ENCODE peak calls at places on chromosomes 1 and 21, in ten cellular contexts. E is astrocyte, S is left lung, T is tibial nerve, P is AG04450, J is DND-41, L is BJ, N is transverse colon, C is neuronal stem cell, U is psoas muscle. M is an unnamed sample.

GRCh38 chr1:10179408-10179685 is 31.0 kb upstream of the KIF1B start:
- DNase-seq in E (no peak), S (no peak), T (no peak), P (no peak), J (no peak), L (no peak), N (no peak), C (no peak), U (no peak), M (no peak)

GRCh38 chr1:243575070-243575469 is 275.0 kb downstream of the AKT3 start:
- DNase-seq in E (peak), S (no peak), T (no peak), P (no peak), J (no peak), L (no peak), N (no peak), C (no peak), U (no peak), M (no peak)

GRCh38 chr1:196380311-196380710 is 227.9 kb downstream of the KCNT2 start:
- DNase-seq in E (no peak), S (no peak), T (no peak), P (no peak), J (no peak), L (no peak), N (no peak), C (no peak), U (no peak), M (no peak)

GRCh38 chr1:171763764-171764163 is 17.7 kb upstream of the METTL13 start:
- DNase-seq in E (no peak), S (no peak), T (no peak), P (no peak), J (no peak), L (no peak), N (no peak), C (no peak), U (no peak), M (no peak)

GRCh38 chr1:160325252-160325651 is 17.8 kb downstream of the COPA start:
- DNase-seq in E (no peak), S (no peak), T (no peak), P (no peak), J (no peak), L (no peak), N (no peak), C (no peak), U (no peak), M (no peak)

GRCh38 chr1:189434461-189434860 is 1043.2 kb downstream of the BRINP3 start:
- DNase-seq in E (peak), S (no peak), T (no peak), P (no peak), J (no peak), L (no peak), N (no peak), C (no peak), U (no peak), M (no peak)

GRCh38 chr1:111804736-111805135 is 49.0 kb downstream of the DDX20 start:
- DNase-seq in E (no peak), S (no peak), T (no peak), P (no peak), J (no peak), L (no peak), N (no peak), C (no peak), U (no peak), M (no peak)

GRCh38 chr1:11924334-11925195 is 1.7 kb downstream of the KIAA2013 start:
- DNase-seq in E (no peak), S (no peak), T (no peak), P (no peak), J (no peak), L (no peak), N (peak), C (no peak), U (no peak), M (no peak)

GRCh38 chr1:117566556-117566955 is 39.3 kb upstream of the TENT5C start:
- DNase-seq in E (no peak), S (no peak), T (no peak), P (no peak), J (peak), L (no peak), N (no peak), C (no peak), U (no peak), M (no peak)

GRCh38 chr1:24864409-24864808 is 65.7 kb downstream of the RUNX3 start:
- DNase-seq in E (no peak), S (no peak), T (no peak), P (no peak), J (no peak), L (no peak), N (peak), C (no peak), U (no peak), M (no peak)

GRCh38 chr1:71438626-71439025 is 357.8 kb upstream of the ZRANB2 start:
- DNase-seq in E (no peak), S (no peak), T (no peak), P (no peak), J (no peak), L (no peak), N (no peak), C (no peak), U (no peak), M (no peak)

GRCh38 chr21:31446206-31446900 is 102.3 kb upstream of the TIAM1 start:
- DNase-seq in E (no peak), S (no peak), T (no peak), P (no peak), J (peak), L (no peak), N (no peak), C (no peak), U (no peak), M (peak)

GRCh38 chr1:185345913-185346717 is 29.1 kb upstream of the IVNS1ABP start:
- DNase-seq in E (no peak), S (no peak), T (no peak), P (no peak), J (no peak), L (no peak), N (no peak), C (no peak), U (no peak), M (no peak)

GRCh38 chr1:242426271-242426905 is 98.1 kb downstream of the PLD5 start:
- DNase-seq in E (no peak), S (no peak), T (no peak), P (no peak), J (no peak), L (no peak), N (no peak), C (no peak), U (no peak), M (no peak)

GRCh38 chr1:167601442-167602380 is 28.3 kb upstream of the RCSD1 start:
- DNase-seq in E (peak), S (peak), T (peak), P (no peak), J (peak), L (no peak), N (peak), C (no peak), U (peak), M (no peak)

DNA sequence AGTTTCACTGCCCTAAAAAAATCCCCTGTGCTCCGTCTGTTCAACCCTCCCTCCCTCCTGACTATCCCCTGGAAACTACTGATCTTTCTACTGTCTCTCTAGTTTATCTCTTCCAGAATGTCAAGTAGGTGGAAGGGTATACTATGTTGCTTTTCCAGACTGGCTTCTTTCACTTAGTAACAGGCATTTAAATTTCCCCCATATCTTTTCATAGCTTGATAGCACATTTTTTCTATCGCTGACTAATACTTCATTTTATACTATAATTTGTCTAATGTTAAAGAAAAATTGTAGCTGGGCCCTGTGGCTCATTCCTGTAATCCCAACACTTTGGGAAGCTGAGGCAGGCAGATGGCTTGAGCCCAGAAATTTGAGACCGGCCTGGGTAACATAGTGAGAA is 142.8 kb downstream of the DSCAM start:
- DNase-seq in E (no peak), S (no peak), T (no peak), P (no peak), J (no peak), L (no peak), N (no peak), C (no peak), U (no peak), M (no peak)
- H3K4me3 ChIP-seq in E (no peak), S (no peak), T (no peak), P (no peak), J (no peak), L (no peak), N (no peak), C (no peak), U (no peak), M (no peak)

DNA sequence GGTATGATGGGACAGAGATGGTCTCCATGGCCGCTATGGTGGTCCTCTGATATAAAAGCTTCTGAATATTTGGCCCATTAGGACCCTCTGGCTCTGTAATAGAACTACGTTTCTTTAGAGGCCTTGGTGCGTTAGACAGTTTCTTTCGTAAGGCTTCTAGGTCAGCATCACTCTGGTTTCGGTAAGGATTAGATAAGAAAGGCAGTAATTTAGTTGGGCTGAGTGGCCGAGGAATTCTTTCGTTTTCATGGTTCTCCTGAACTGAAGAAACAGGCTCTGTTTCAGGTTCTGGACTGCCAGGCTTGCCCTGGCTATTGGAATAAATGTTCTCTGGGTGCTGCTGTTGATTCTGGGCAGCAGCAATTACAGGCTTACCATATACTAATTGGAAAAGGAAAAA is 49.5 kb downstream of the TP53BP2 start:
- DNase-seq in E (no peak), S (no peak), T (no peak), P (no peak), J (no peak), L (no peak), N (no peak), C (no peak), U (no peak), M (no peak)
- H3K4me3 ChIP-seq in E (no peak), S (no peak), T (no peak), P (no peak), J (no peak), L (no peak), N (no peak), C (no peak), U (no peak), M (no peak)

GRCh38 chr1:32464716-32465540 is at the start of gene ZBTB8B:
- DNase-seq in E (peak), S (peak), T (peak), P (peak), J (no peak), L (no peak), N (peak), C (peak), U (peak), M (peak)
- H3K4me3 ChIP-seq in E (peak), S (peak), T (peak), P (peak), J (no peak), L (peak), N (peak), C (peak), U (peak), M (peak)

GRCh38 chr1:103561612-103562395 is 9.6 kb upstream of the AMY2B start:
- DNase-seq in E (no peak), S (no peak), T (no peak), P (no peak), J (no peak), L (no peak), N (no peak), C (no peak), U (no peak), M (no peak)
- H3K4me3 ChIP-seq in E (no peak), S (no peak), T (no peak), P (no peak), J (no peak), L (no peak), N (no peak), C (no peak), U (peak), M (no peak)

GRCh38 chr1:3774503-3775247 is 2.1 kb downstream of the SMIM1 start:
- DNase-seq in E (no peak), S (no peak), T (no peak), P (no peak), J (no peak), L (no peak), N (no peak), C (no peak), U (peak), M (no peak)

GRCh38 chr1:3772027-3772714 is 378 bp upstream of the SMIM1 start:
- DNase-seq in E (peak), S (peak), T (peak), P (peak), J (no peak), L (no peak), N (peak), C (peak), U (peak), M (peak)

GRCh38 chr1:3773572-3774502 is 1.3 kb downstream of the SMIM1 start:
- DNase-seq in E (no peak), S (no peak), T (no peak), P (no peak), J (no peak), L (no peak), N (no peak), C (no peak), U (no peak), M (no peak)

GRCh38 chr1:3771108-3772026 is 1.2 kb upstream of the SMIM1 start:
- DNase-seq in E (no peak), S (no peak), T (no peak), P (no peak), J (no peak), L (no peak), N (no peak), C (no peak), U (peak), M (no peak)

DNA sequence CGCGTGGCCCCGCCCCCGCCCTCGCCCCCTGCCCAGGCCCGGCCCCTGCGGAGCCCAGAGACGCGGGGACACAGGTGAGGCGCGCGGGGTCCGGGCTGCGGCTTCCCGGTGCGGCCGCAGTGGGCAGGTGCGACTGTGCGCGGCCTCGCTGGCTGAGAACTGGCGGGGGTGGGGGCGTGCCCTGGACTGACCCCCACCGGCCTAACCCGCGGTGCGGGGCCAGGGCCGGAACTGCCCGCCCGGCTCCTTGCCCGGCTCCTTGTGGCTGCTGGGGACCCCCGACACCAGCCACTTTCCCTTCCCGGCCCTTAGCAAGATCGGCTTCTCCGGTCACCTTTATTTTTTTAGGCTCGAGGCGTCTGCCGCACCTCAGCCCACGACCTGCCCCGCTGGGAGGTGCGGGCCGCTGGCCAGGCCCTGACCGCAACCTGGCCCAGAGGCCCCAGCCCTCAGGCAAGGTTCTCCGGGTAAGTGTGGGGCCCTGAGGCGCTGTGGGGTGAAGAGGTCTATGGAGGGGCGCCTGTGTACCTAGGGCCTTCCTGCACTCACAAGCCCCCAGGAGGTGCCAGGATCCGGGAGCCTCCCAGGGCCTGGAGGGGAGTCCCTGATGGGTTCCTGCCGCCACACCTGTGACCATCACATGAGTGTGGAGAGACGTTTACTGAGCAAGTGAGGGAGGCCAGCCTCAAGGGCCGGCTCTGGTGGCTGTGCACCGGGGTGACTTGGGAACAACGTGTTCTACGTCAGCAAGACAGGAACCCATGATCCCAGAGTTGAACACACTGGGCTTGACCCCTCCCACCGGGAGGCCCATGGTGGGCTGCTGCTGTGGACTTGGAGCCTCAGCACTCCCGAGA is at the start of gene SMIM1:
- DNase-seq in E (no peak), S (no peak), T (no peak), P (no peak), J (no peak), L (no peak), N (peak), C (no peak), U (peak), M (no peak)
- H3K4me3 ChIP-seq in E (peak), S (peak), T (peak), P (peak), J (no peak), L (peak), N (peak), C (peak), U (peak), M (peak)

DNA sequence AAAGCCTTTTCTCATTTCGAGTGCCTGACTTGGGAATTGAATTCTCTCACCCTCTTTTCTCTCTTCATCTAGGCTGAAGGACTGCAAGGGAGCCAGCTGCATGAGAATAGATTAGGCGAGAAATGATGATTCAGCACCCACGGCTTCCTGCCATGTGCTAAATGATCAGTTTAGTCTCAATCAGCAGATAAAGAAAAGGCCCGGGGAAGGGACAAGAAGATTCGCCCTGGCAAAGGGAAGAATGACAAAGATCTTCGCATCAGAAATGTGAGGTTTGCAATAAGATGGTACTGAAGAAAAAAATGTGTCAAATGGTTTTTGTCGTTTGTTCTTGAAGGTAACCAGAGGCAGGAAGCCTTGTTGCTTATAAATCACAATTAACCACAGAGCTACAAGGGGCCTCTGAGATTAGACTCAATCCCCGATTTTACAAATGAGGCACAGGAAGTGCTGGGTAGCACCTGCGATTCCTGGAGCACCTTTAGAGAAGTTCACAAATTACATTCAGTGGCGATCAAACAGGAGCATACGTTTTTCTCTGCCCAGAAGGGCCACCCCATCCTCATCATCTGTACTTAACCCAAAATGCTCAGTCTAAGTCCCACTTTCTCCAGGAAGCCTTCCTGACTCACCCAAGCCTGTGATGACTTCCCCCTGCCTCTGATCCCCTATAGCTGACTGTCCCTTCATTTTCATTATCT is 183.4 kb downstream of the ZNF281 start:
- DNase-seq in E (peak), S (no peak), T (no peak), P (no peak), J (peak), L (no peak), N (no peak), C (no peak), U (no peak), M (peak)
- H3K4me3 ChIP-seq in E (no peak), S (no peak), T (no peak), P (no peak), J (no peak), L (no peak), N (no peak), C (no peak), U (no peak), M (no peak)

DNA sequence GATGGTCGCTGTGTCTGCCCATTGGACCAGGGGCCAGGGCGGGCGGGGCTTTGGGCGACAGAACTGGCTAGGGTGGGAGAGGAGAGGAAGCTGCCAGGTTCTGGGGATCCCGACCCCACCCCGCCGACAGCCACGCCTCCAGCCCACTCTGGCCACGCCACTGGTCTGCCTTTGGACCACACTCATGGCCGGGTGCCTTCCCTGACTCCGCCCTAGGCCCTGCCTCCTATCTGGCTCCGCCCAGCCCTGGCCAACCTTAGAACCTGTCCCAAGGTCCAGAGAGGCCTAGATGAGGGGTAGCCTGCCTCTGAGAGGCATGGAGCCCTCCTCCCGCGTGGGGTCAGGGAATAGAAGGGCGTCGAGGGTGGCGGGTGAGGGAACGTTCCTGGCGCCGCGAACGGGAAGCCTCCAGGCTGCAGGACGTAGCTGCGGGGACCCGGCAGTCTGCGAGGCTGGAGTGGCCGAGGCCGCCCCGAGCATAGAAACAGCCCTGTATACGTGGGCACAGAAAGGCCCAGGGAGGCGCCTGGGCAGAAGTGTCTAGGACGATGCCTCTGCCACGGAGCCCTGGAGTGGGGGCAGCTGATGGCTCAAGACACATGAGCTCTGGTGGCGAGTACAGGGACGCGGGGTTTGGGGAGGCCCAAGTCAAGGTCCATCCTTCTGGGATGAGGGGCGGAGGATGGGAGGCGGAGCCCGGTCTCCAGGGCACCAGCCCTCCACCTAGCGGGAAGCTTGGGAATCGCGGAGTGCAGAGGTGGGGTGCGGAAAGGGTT is 11.5 kb upstream of the COL16A1 start:
- DNase-seq in E (peak), S (peak), T (peak), P (peak), J (peak), L (peak), N (peak), C (peak), U (peak), M (peak)
- H3K4me3 ChIP-seq in E (peak), S (peak), T (peak), P (peak), J (no peak), L (peak), N (peak), C (peak), U (peak), M (peak)

DNA sequence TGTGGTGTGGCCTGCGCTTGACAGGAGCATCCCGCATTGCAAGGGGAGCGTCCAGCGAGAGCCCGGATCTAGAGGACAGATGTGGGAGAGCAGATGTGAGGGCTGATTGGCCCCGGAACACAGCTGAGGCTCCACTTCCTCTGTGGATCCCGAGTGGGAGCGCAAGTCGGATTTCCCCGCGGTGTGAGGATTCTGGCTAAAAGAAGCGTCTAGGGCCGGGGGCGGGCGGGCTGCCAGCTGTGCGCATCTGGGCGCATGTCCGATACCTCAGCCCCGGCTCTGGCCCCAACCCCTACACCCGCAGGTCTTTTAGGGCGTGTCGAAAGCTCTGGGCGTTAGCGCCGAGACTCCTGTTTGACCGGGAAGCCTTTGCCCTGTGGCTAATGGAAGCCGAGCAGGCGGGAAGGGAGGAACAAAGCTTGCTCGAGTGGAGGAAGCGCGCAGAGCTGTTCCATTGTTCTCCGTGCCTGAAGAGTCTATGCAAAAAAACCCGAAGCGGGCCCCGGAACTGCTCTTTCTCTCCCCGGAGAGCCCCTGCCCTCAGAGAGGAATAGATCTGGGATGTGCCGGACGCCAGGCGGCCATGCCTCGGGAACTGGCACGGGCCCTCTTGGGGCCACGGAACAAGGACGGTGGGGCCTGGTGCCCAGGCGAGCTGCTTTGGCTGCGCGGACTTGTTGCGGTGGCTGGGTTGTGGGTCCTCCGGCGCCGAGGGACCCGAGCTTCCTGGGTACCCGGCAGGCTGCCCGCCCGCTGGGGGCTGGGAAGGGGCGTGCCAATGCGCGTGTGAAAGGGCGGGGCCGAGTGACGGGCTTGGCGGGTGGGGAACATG is 111.1 kb downstream of the NAV1 start:
- DNase-seq in E (peak), S (peak), T (peak), P (no peak), J (no peak), L (no peak), N (peak), C (peak), U (peak), M (no peak)
- H3K4me3 ChIP-seq in E (peak), S (peak), T (peak), P (peak), J (no peak), L (peak), N (peak), C (peak), U (peak), M (no peak)